ENCODE peak calls at places on chromosomes 4 and X, in seven cellular contexts. C, O, Q, K, Y, I and G are unnamed samples.

GRCh38 chrX:7828594-7828993 is 14.4 kb upstream of the VCX start:
- DNase-seq in C (no peak), O (no peak), Q (no peak), K (no peak), Y (peak; percentile 1), I (no peak), G (no peak)

GRCh38 chrX:155056471-155056870 is 14.5 kb downstream of the CMC4 start:
- DNase-seq in C (no peak), O (no peak), Q (no peak), K (no peak), Y (no peak), I (no peak), G (no peak)

GRCh38 chr4:169492436-169493163 is 119.8 kb downstream of the NEK1 start:
- DNase-seq in C (no peak), O (peak; percentile 35), Q (peak; percentile 52), K (no peak), Y (peak; percentile 39), I (peak; percentile 44), G (peak; percentile 16)

GRCh38 chr4:99655315-99656081 is 2.1 kb downstream of the C4orf54 start:
- DNase-seq in C (no peak), O (no peak), Q (peak; percentile 3), K (peak; percentile 34), Y (no peak), I (peak; percentile 47), G (no peak)

GRCh38 chr4:67573193-67573592 is 14.7 kb downstream of the STAP1 start:
- DNase-seq in C (no peak), O (no peak), Q (no peak), K (no peak), Y (no peak), I (no peak), G (no peak)

GRCh38 chr4:139665690-139666529 is at the start of gene MGST2:
- DNase-seq in C (peak; percentile 84), O (no peak), Q (peak; percentile 95), K (peak; percentile 85), Y (peak; percentile 98), I (peak; percentile 79), G (peak; percentile 91)

GRCh38 chr4:52861171-52861873 is 795 bp upstream of the RASL11B start:
- DNase-seq in C (no peak), O (no peak), Q (peak; percentile 26), K (no peak), Y (no peak), I (no peak), G (no peak)

GRCh38 chr4:94909645-94910044 is 151.9 kb downstream of the BMPR1B start:
- DNase-seq in C (no peak), O (no peak), Q (no peak), K (no peak), Y (no peak), I (no peak), G (no peak)

GRCh38 chr4:183342541-183343533 is 20.6 kb upstream of the CLDN24 start:
- DNase-seq in C (no peak), O (no peak), Q (no peak), K (no peak), Y (no peak), I (no peak), G (no peak)

GRCh38 chr4:77903186-77903585 is 40.6 kb downstream of the MRPL1 start:
- DNase-seq in C (no peak), O (no peak), Q (no peak), K (no peak), Y (no peak), I (peak; percentile 5), G (no peak)

GRCh38 chr4:100391913-100392312 is 125.9 kb downstream of the EMCN start:
- DNase-seq in C (no peak), O (no peak), Q (no peak), K (no peak), Y (no peak), I (peak; percentile 43), G (no peak)

GRCh38 chrX:63525491-63525890 is 174.4 kb upstream of the SPIN4 start:
- DNase-seq in C (no peak), O (no peak), Q (no peak), K (no peak), Y (no peak), I (no peak), G (no peak)

GRCh38 chr4:72991889-72992288 is 77.6 kb downstream of the COX18 start:
- DNase-seq in C (no peak), O (no peak), Q (no peak), K (no peak), Y (no peak), I (no peak), G (no peak)

DNA sequence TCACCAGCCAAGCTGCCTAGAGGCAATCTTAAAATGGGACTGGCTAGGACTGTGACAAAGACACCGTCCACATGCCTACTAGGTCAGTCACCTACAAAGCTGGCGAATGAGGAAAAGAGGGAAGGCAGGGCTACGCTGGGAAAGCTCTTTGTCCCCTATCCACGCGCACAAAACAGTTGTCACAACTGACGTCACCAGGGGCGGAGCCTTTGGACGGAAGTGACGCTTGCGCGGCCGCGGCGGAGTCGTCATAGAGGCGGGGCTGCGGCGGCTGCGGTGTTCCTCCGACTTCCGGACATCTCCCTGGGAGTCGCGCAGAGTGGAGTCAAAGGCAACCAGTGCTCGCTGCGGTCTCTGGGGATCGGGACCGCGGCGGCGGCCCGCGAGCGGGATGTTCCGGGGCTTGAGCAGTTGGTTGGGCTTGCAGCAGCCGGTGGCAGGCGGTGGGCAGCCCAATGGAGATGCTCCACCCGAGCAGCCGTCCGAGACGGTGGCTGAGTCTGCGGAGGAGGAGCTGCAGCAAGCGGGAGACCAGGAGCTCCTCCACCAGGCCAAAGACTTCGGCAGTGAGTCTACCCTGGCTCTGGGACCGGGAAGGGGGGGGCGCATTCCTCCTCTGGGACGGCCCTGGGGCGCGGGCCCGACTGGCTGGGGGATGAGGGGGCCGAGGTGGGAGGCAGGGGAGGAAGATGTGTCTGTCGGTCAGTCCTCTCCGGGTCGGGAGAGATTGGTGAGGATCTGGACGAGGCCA is at the start of gene SYAP1:
- DNase-seq in C (peak; percentile 99), O (peak; percentile 93), Q (peak; percentile 95), K (peak; percentile 96), Y (peak; percentile 92), I (peak; percentile 99), G (peak; percentile 99)
- TF ChIP-seq POLR2A in C (no peak), O (peak; percentile 86), Q (peak; percentile 88), K (peak; percentile 95), Y (peak; percentile 90), I (peak; percentile 99), G (peak; percentile 99)

GRCh38 chr4:89868261-89868660 is 26.4 kb upstream of the MMRN1 start:
- DNase-seq in C (no peak), O (no peak), Q (no peak), K (no peak), Y (no peak), I (no peak), G (no peak)
- H3K4me3 ChIP-seq in C (no peak overlapping the region), O (no peak overlapping the region), Q (no peak overlapping the region), K (no peak overlapping the region), Y (no peak overlapping the region), I (no peak overlapping the region), G (no peak overlapping the region)

DNA sequence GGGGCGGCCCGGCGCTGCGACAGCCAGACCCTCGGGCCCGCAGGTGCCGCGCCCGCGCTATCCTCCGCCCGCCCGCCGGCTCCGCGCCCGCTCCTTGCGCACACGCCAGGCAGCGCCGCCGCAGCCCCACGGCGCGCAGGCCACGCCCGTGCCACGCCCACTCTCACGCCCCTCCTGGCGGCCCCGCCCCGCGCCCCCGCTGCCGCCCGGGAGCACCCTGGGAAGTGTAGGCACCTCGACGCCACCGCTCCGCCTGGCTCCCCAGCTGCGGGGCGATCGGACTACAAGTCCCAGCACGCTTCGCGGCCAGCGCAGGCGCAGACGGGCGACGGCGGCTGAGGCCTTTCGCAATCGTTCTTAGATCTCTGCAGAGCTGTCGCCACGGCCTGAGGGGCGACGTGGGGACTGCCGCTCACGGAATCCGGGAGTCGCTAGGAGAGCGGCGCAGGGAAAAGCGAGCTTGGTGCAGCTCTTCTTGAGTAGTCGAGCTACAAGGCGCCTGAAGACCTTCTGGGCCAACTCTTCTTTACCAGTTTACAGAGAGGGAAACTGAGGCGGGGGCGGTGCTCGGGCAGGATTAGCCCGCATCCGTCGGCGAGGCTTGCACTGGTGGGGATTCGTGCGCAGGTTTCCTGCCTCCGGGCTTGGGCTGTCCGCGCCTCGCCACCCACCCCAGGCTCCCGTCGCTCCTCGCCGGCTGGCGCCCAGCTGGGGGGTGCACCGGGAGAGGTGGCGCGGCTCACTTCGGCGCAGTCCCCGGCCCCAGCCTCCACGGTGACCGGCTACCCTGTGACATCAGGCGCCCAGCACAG is at the start of gene ABLIM2:
- DNase-seq in C (peak; percentile 98), O (peak; percentile 91), Q (peak; percentile 97), K (peak; percentile 98), Y (peak; percentile 92), I (peak; percentile 96), G (peak; percentile 99)
- TF ChIP-seq POLR2A in C (no peak), O (peak; percentile 56), Q (peak; percentile 59), K (peak; percentile 84), Y (peak; percentile 80), I (no peak), G (peak; percentile 71)

DNA sequence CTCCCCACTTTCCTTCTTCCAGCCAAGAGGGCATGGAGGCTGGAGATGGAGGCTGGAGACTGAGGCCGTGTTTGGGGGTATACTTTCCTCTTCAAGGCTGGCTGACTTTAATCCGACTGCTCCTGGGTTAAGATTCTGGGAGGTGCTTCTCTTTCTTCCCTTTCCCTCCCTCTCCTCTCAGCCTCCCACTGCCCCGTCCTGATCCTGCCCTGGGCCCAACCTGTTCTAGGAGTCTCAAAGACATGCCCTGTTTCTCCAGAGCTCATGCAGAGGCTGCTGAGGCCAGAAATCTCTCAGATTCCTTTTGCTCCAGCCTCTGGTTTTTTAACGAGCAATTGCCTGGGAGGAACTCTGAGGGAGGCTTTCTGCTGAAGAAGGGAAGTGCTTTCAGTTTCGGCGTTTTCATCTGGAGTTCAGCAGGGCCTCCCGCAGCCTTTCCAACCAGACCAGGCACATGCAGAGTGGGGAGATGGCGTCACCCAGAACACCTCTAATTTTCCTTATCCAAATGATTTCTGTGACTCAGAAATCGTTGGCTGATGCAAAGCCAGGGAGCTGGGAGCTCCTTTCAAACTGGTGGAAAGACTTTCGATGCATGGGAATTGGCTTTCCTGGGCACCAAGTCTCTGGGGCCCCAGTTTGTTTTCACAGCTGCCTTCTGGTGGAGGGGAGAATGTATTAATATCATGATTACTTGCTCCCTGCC is 34.5 kb upstream of the FAM9C start:
- DNase-seq in C (no peak), O (no peak), Q (peak; percentile 68), K (peak; percentile 45), Y (no peak), I (peak; percentile 81), G (peak; percentile 41)
- H3K4me3 ChIP-seq in C (peak overlapping the region; percentile 9), O (no peak overlapping the region), Q (no peak overlapping the region), K (no peak overlapping the region), Y (no peak overlapping the region), I (no peak overlapping the region), G (no peak overlapping the region)

DNA sequence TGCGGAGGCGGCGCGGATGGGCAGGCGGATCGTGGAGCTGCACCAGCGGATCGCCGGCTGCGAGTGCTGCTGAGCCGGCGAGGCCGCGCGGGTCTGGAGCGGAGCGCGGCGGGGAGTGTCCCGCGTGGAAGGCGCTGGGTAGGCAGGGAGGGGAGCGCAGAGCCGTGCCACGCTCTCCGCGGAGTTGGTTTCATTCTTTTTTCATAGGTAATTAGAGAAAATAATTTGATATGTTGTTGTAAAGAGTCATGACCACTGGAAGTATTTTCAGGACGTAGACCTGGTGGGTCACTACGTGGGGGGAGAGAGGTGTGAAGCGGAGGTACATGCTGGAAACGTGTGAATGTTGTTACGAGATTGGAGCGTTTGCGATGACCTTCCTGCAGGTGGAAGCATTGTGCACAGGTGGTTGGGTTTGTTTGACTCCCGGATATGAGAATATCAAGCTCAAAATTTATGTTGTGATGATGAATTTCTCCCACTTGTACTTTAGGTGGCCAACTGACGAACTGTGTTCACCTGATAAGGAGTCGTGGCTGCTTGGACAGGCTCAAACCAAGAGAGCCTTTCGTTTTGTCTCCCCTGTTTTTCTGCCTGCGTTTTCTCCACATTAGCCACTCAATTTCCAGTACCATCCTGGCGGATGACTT is 19.1 kb upstream of the S100P start:
- DNase-seq in C (no peak), O (peak; percentile 63), Q (peak; percentile 48), K (peak; percentile 60), Y (peak; percentile 60), I (peak; percentile 41), G (peak; percentile 64)
- TF ChIP-seq POLR2A in C (no peak), O (peak; percentile 44), Q (no peak), K (no peak), Y (no peak), I (no peak), G (no peak)